ENCODE peak calls at places on chromosomes 13 and 19, in ten cellular contexts. I is Panc1; J is upper lobe of right lung; D is activated naive CD8-positive, alpha-beta T cell treated with anti-CD3 and anti-CD28 coated beads, Interleukin-2, amount 10 ng/mL, durations not matched to agents 7 days and 5 days; S is naive thymus-derived CD4-positive, alpha-beta T cell; A is activated T-cell treated with anti-CD3 and anti-CD28 coated beads, Interleukin-2, amount 50 U/mL, for 72 hours; K is left colon; N is foreskin keratinocyte; C is stimulated activated naive CD8-positive, alpha-beta T cell treated with anti-CD3 and anti-CD28 coated beads, Interleukin-15, amount 100 ng/mL, for 72 hours; Z is CD4-positive, alpha-beta T cell. T is an unnamed sample.

GRCh38 chr19:16232568-16232967 is 34.9 kb downstream of the AP1M1 start:
- ATAC-seq in D (no peak), N (no peak), C (no peak), K (no peak), S (no peak), I (peak), A (no peak), J (no peak), Z (no peak), T (no peak)

GRCh38 chr19:8145969-8146368 is 3.4 kb downstream of the FBN3 start:
- ATAC-seq in I (peak), C (no peak), S (no peak), N (peak), D (no peak), A (no peak), J (no peak), Z (no peak), K (peak), T (no peak)

GRCh38 chr13:77544365-77544764 is 8.9 kb downstream of the SCEL start:
- ATAC-seq in J (peak), N (no peak), I (no peak), Z (no peak), D (no peak), A (no peak), K (no peak), C (no peak), S (no peak), T (no peak)

GRCh38 chr19:3324405-3324856 is 42.0 kb upstream of the NFIC start:
- ATAC-seq in K (peak), D (peak), J (peak), Z (peak), N (peak), C (peak), A (peak), S (peak), I (peak), T (peak)

GRCh38 chr13:24693862-24694471 is 13.8 kb downstream of the ATP12A start:
- ATAC-seq in J (peak), N (peak), Z (peak), D (peak), C (peak), K (peak), I (peak), S (peak), A (peak), T (peak)

GRCh38 chr13:32878172-32878571 is 138.1 kb upstream of the KL start:
- ATAC-seq in S (no peak), K (no peak), N (peak), A (peak), Z (no peak), J (no peak), C (no peak), D (no peak), I (no peak), T (peak)

GRCh38 chr13:30153871-30154426 is 153.4 kb downstream of the KATNAL1 start:
- ATAC-seq in D (no peak), C (no peak), J (no peak), I (no peak), Z (no peak), A (no peak), N (peak), S (no peak), K (no peak), T (no peak)

GRCh38 chr13:73937420-73937819 is 196.8 kb downstream of the KLF12 start:
- ATAC-seq in J (no peak), I (no peak), D (no peak), N (no peak), C (no peak), Z (no peak), K (no peak), A (no peak), S (no peak), T (no peak)

GRCh38 chr13:79709526-79709925 is 228.6 kb downstream of the NDFIP2 start:
- ATAC-seq in C (no peak), I (no peak), S (no peak), Z (no peak), J (no peak), D (no peak), K (no peak), A (no peak), N (no peak), T (no peak)

GRCh38 chr13:23292596-23292995 is 111.8 kb downstream of the SGCG start:
- ATAC-seq in D (no peak), C (no peak), J (no peak), K (no peak), Z (no peak), N (no peak), S (no peak), I (no peak), A (no peak), T (no peak)

T was measured in activated T-helper 17 cell treated with anti-CD3 and anti-CD28 coated beads, Interleukin-2, amount 50 U/mL, for 72 hours.